ENCODE peak calls at places on chromosomes 6 and 20, in five cellular contexts. One of them, this sample, is unnamed.

GRCh38 chr6:139881728-139882211 is 507.3 kb upstream of the CITED2 start:
- DNase-seq in fibroblast of mammary gland: peak; percentile 55
- DNase-seq in cardiac muscle cell: peak; percentile 47
- DNase-seq in bronchial epithelial cell: peak; percentile 45
- DNase-seq in A549: peak; percentile 36
- DNase-seq in this sample: peak; percentile 81

GRCh38 chr6:11460001-11460668 is 77.4 kb upstream of the TMEM170B start:
- DNase-seq in fibroblast of mammary gland: peak; percentile 29
- DNase-seq in cardiac muscle cell: peak; percentile 56
- DNase-seq in bronchial epithelial cell: peak; percentile 80
- DNase-seq in A549: peak; percentile 34
- DNase-seq in this sample: no peak

GRCh38 chr6:146770965-146771735 is 172.4 kb downstream of the ADGB start:
- DNase-seq in fibroblast of mammary gland: no peak
- DNase-seq in cardiac muscle cell: peak; percentile 13
- DNase-seq in bronchial epithelial cell: no peak
- DNase-seq in A549: no peak
- DNase-seq in this sample: peak; percentile 57

GRCh38 chr6:43020847-43021246 is 576 bp upstream of the RRP36 start:
- DNase-seq in fibroblast of mammary gland: no peak
- DNase-seq in cardiac muscle cell: peak; percentile 40
- DNase-seq in bronchial epithelial cell: no peak
- DNase-seq in A549: no peak
- DNase-seq in this sample: no peak

GRCh38 chr6:117503211-117503610 is 20.7 kb downstream of the DCBLD1 start:
- DNase-seq in fibroblast of mammary gland: no peak
- DNase-seq in cardiac muscle cell: no peak
- DNase-seq in bronchial epithelial cell: peak; percentile 55
- DNase-seq in A549: no peak
- DNase-seq in this sample: no peak

GRCh38 chr6:7112741-7113313 is 5.1 kb downstream of the RREB1 start:
- DNase-seq in fibroblast of mammary gland: no peak
- DNase-seq in cardiac muscle cell: no peak
- DNase-seq in bronchial epithelial cell: peak; percentile 78
- DNase-seq in A549: peak; percentile 36
- DNase-seq in this sample: peak; percentile 66

GRCh38 chr6:42618686-42619085 is 54.9 kb downstream of the UBR2 start:
- DNase-seq in fibroblast of mammary gland: peak; percentile 94
- DNase-seq in cardiac muscle cell: peak; percentile 2
- DNase-seq in bronchial epithelial cell: peak; percentile 59
- DNase-seq in A549: no peak
- DNase-seq in this sample: no peak

GRCh38 chr6:50030777-50031562 is 9.2 kb upstream of the DEFB110 start:
- DNase-seq in fibroblast of mammary gland: peak; percentile 1
- DNase-seq in cardiac muscle cell: no peak
- DNase-seq in bronchial epithelial cell: peak; percentile 24
- DNase-seq in A549: peak; percentile 27
- DNase-seq in this sample: no peak

GRCh38 chr6:2127484-2127911 is 117.9 kb downstream of the GMDS start:
- DNase-seq in fibroblast of mammary gland: no peak
- DNase-seq in cardiac muscle cell: peak; percentile 88
- DNase-seq in bronchial epithelial cell: no peak
- DNase-seq in A549: no peak
- DNase-seq in this sample: no peak

GRCh38 chr6:7047966-7048365 is 59.8 kb upstream of the RREB1 start:
- DNase-seq in fibroblast of mammary gland: peak; percentile 10
- DNase-seq in cardiac muscle cell: peak; percentile 26
- DNase-seq in bronchial epithelial cell: peak; percentile 64
- DNase-seq in A549: peak; percentile 25
- DNase-seq in this sample: no peak

GRCh38 chr6:43052842-43053544 is 658 bp downstream of the CUL7 start:
- DNase-seq in fibroblast of mammary gland: no peak
- DNase-seq in cardiac muscle cell: peak; percentile 41
- DNase-seq in bronchial epithelial cell: no peak
- DNase-seq in A549: peak; percentile 17
- DNase-seq in this sample: peak; percentile 59

GRCh38 chr6:35710241-35710847 is 21.6 kb upstream of the FKBP5 start:
- DNase-seq in fibroblast of mammary gland: peak; percentile 57
- DNase-seq in cardiac muscle cell: no peak
- DNase-seq in bronchial epithelial cell: peak; percentile 92
- DNase-seq in A549: no peak
- DNase-seq in this sample: no peak

GRCh38 chr6:125471703-125472102 is 169.9 kb upstream of the HDDC2 start:
- DNase-seq in fibroblast of mammary gland: no peak
- DNase-seq in cardiac muscle cell: no peak
- DNase-seq in bronchial epithelial cell: no peak
- DNase-seq in A549: no peak
- DNase-seq in this sample: no peak

GRCh38 chr6:154962751-154963150 is 32.4 kb upstream of the TIAM2 start:
- DNase-seq in fibroblast of mammary gland: peak; percentile 83
- DNase-seq in cardiac muscle cell: peak; percentile 61
- DNase-seq in bronchial epithelial cell: peak; percentile 78
- DNase-seq in A549: peak; percentile 35
- DNase-seq in this sample: peak; percentile 8

GRCh38 chr6:73566954-73567591 is 46.2 kb upstream of the EEF1A1 start:
- DNase-seq in fibroblast of mammary gland: peak; percentile 87
- DNase-seq in cardiac muscle cell: peak; percentile 66
- DNase-seq in bronchial epithelial cell: peak; percentile 55
- DNase-seq in A549: peak; percentile 91
- DNase-seq in this sample: peak; percentile 91

GRCh38 chr20:58130156-58130555 is 98.3 kb downstream of the ANKRD60 start:
- DNase-seq in fibroblast of mammary gland: no peak
- DNase-seq in cardiac muscle cell: no peak
- DNase-seq in bronchial epithelial cell: no peak
- DNase-seq in A549: no peak
- DNase-seq in this sample: no peak

GRCh38 chr20:49303211-49303610 is 25.4 kb upstream of the ZNFX1 start:
- DNase-seq in fibroblast of mammary gland: peak; percentile 64
- DNase-seq in cardiac muscle cell: peak; percentile 77
- DNase-seq in bronchial epithelial cell: no peak
- DNase-seq in A549: no peak
- DNase-seq in this sample: no peak

GRCh38 chr6:99138445-99138844 is 190.7 kb upstream of the FBXL4 start:
- DNase-seq in fibroblast of mammary gland: no peak
- DNase-seq in cardiac muscle cell: no peak
- DNase-seq in bronchial epithelial cell: no peak
- DNase-seq in A549: no peak
- DNase-seq in this sample: no peak
- H3K4me3 ChIP-seq in fibroblast of mammary gland: no peak overlapping the region
- H3K4me3 ChIP-seq in cardiac muscle cell: no peak overlapping the region
- H3K4me3 ChIP-seq in bronchial epithelial cell: no peak overlapping the region
- H3K4me3 ChIP-seq in A549: no peak overlapping the region
- H3K4me3 ChIP-seq in this sample: no peak overlapping the region

GRCh38 chr6:64486952-64487351 is 851.4 kb downstream of the PHF3 start:
- DNase-seq in fibroblast of mammary gland: no peak
- DNase-seq in cardiac muscle cell: no peak
- DNase-seq in bronchial epithelial cell: no peak
- DNase-seq in A549: no peak
- DNase-seq in this sample: no peak
- H3K4me3 ChIP-seq in fibroblast of mammary gland: no peak overlapping the region
- H3K4me3 ChIP-seq in cardiac muscle cell: no peak overlapping the region
- H3K4me3 ChIP-seq in bronchial epithelial cell: no peak overlapping the region
- H3K4me3 ChIP-seq in A549: no peak overlapping the region
- H3K4me3 ChIP-seq in this sample: no peak overlapping the region

GRCh38 chr20:25059487-25059820 is 1.5 kb upstream of the ACSS1 start:
- DNase-seq in fibroblast of mammary gland: no peak
- DNase-seq in cardiac muscle cell: no peak
- DNase-seq in bronchial epithelial cell: no peak
- DNase-seq in A549: no peak
- DNase-seq in this sample: no peak
- H3K4me3 ChIP-seq in fibroblast of mammary gland: no peak overlapping the region
- H3K4me3 ChIP-seq in cardiac muscle cell: no peak overlapping the region
- H3K4me3 ChIP-seq in bronchial epithelial cell: no peak overlapping the region
- H3K4me3 ChIP-seq in A549: no peak overlapping the region
- H3K4me3 ChIP-seq in this sample: no peak overlapping the region

DNA sequence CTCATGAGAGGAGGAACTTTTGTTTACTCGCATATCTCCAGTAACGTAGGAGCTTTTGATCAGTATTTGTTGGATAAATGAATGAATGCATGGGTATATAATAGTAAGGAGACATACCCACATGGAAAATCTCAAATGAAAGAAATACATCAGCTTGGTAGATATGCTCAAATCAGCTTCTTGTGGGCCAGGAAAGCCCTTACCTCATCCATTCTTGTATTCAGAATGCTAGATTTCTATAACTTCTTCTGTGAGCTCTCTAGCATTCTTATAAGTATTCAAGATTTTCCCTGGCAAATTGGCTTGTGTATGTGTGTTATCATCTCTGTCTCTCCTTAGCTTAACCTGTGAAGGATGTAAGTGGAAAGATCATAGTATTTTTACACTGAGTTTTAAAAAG is 100.8 kb downstream of the OR2B2 start:
- DNase-seq in fibroblast of mammary gland: no peak
- DNase-seq in cardiac muscle cell: no peak
- DNase-seq in bronchial epithelial cell: no peak
- DNase-seq in A549: no peak
- DNase-seq in this sample: no peak
- H3K4me3 ChIP-seq in fibroblast of mammary gland: peak overlapping the region; percentile 75
- H3K4me3 ChIP-seq in cardiac muscle cell: peak overlapping the region; percentile 82
- H3K4me3 ChIP-seq in bronchial epithelial cell: peak overlapping the region; percentile 45
- H3K4me3 ChIP-seq in A549: peak overlapping the region; percentile 53
- H3K4me3 ChIP-seq in this sample: no peak overlapping the region

GRCh38 chr6:32664354-32664753 is 2.1 kb downstream of the HLA-DQB1 start:
- DNase-seq in fibroblast of mammary gland: no peak
- DNase-seq in cardiac muscle cell: no peak
- DNase-seq in bronchial epithelial cell: no peak
- DNase-seq in A549: no peak
- DNase-seq in this sample: no peak

GRCh38 chr6:32668226-32668747 is 1.8 kb upstream of the HLA-DQB1 start:
- DNase-seq in fibroblast of mammary gland: peak; percentile 6
- DNase-seq in cardiac muscle cell: peak; percentile 34
- DNase-seq in bronchial epithelial cell: peak; percentile 83
- DNase-seq in A549: no peak
- DNase-seq in this sample: peak; percentile 56

GRCh38 chr6:32665621-32666140 is 776 bp downstream of the HLA-DQB1 start:
- DNase-seq in fibroblast of mammary gland: no peak
- DNase-seq in cardiac muscle cell: no peak
- DNase-seq in bronchial epithelial cell: no peak
- DNase-seq in A549: no peak
- DNase-seq in this sample: no peak

GRCh38 chr6:32664827-32665362 is 1.6 kb downstream of the HLA-DQB1 start:
- DNase-seq in fibroblast of mammary gland: no peak
- DNase-seq in cardiac muscle cell: peak; percentile 4
- DNase-seq in bronchial epithelial cell: no peak
- DNase-seq in A549: no peak
- DNase-seq in this sample: no peak

GRCh38 chr6:32666420-32667300 is at the start of gene HLA-DQB1:
- DNase-seq in fibroblast of mammary gland: peak; percentile 38
- DNase-seq in cardiac muscle cell: peak; percentile 35
- DNase-seq in bronchial epithelial cell: peak; percentile 79
- DNase-seq in A549: peak; percentile 11
- DNase-seq in this sample: no peak
- H3K4me3 ChIP-seq in fibroblast of mammary gland: no peak within 1 kb of the TSS
- H3K4me3 ChIP-seq in cardiac muscle cell: peak within 1 kb of the TSS; percentile 28
- H3K4me3 ChIP-seq in bronchial epithelial cell: peak within 1 kb of the TSS; percentile 26
- H3K4me3 ChIP-seq in A549: no peak within 1 kb of the TSS
- H3K4me3 ChIP-seq in this sample: no peak within 1 kb of the TSS

GRCh38 chr6:151070666-151071065 is 169.1 kb upstream of the AKAP12 start:
- DNase-seq in fibroblast of mammary gland: peak; percentile 53
- DNase-seq in cardiac muscle cell: peak; percentile 67
- DNase-seq in bronchial epithelial cell: no peak
- DNase-seq in A549: peak; percentile 72
- DNase-seq in this sample: no peak
- H3K4me3 ChIP-seq in fibroblast of mammary gland: peak overlapping the region; percentile 14
- H3K4me3 ChIP-seq in cardiac muscle cell: no peak overlapping the region
- H3K4me3 ChIP-seq in bronchial epithelial cell: no peak overlapping the region
- H3K4me3 ChIP-seq in A549: peak overlapping the region; percentile 8
- H3K4me3 ChIP-seq in this sample: no peak overlapping the region

GRCh38 chr6:99348823-99349619 is 453 bp downstream of the FAXC start:
- DNase-seq in fibroblast of mammary gland: no peak
- DNase-seq in cardiac muscle cell: peak; percentile 5
- DNase-seq in bronchial epithelial cell: no peak
- DNase-seq in A549: no peak
- DNase-seq in this sample: peak; percentile 30
- H3K4me3 ChIP-seq in fibroblast of mammary gland: peak overlapping the region; percentile 50
- H3K4me3 ChIP-seq in cardiac muscle cell: peak overlapping the region; percentile 79
- H3K4me3 ChIP-seq in bronchial epithelial cell: peak overlapping the region; percentile 53
- H3K4me3 ChIP-seq in A549: peak overlapping the region; percentile 68
- H3K4me3 ChIP-seq in this sample: peak overlapping the region; percentile 31

DNA sequence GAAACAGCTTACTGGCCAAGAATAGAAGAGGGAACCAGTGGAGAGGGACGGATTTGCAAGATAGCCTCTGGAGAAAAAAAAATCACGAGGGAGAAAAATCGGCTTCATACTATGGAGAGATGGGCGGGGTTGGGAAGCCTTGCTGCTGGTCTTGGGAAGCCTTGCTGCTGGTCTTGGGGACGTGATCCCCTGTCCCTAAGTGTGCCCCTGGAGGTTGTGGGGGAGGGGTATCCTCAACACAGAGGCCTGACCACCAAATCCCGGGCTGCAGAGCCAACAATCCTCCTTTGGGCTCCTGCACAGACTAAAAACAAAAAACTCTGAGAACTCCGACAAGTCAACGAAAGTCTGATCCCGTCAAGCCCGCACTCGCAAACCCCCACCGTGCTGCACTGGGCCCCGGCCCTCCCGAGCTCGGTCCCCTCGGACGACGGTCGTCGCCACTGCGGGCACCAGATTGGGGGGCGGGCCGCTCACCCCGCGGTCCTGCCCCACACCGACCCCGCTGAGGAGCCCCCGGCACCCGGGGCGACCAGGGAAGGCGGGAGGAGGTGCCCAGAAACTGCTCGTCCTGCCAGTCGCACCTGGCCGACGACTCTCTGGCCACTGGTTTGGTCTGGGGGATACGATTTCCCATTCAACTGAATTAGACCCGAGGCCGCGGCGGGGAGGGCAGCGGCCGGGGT is 720 bp downstream of the MAP7 start:
- DNase-seq in fibroblast of mammary gland: no peak
- DNase-seq in cardiac muscle cell: no peak
- DNase-seq in bronchial epithelial cell: peak; percentile 44
- DNase-seq in A549: peak; percentile 49
- DNase-seq in this sample: peak; percentile 59
- H3K4me3 ChIP-seq in fibroblast of mammary gland: peak overlapping the region; percentile 37
- H3K4me3 ChIP-seq in cardiac muscle cell: peak overlapping the region; percentile 66
- H3K4me3 ChIP-seq in bronchial epithelial cell: peak overlapping the region; percentile 63
- H3K4me3 ChIP-seq in A549: peak overlapping the region; percentile 98
- H3K4me3 ChIP-seq in this sample: peak overlapping the region; percentile 66

DNA sequence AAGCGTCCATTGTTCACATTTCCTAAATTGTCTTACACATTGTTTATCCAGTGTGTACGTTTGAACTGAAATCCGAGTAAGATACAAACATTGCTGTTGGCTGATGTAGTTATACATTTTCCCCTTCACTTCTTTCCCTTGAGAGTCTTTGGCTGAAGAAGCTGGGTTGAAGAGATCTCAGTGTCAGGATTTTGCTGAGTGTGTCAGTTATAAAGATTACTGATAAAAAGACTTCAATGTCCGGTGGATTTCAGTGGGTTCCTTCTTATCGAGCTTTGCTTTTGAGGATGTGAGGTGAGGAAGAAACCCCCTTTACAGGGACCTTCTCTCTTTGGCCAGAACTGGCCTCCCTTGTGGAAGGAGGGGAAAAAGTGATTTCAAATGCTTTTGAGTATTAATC is 20.5 kb downstream of the RFPL4B start:
- DNase-seq in fibroblast of mammary gland: no peak
- DNase-seq in cardiac muscle cell: no peak
- DNase-seq in bronchial epithelial cell: no peak
- DNase-seq in A549: no peak
- DNase-seq in this sample: no peak
- H3K4me3 ChIP-seq in fibroblast of mammary gland: no peak overlapping the region
- H3K4me3 ChIP-seq in cardiac muscle cell: no peak overlapping the region
- H3K4me3 ChIP-seq in bronchial epithelial cell: no peak overlapping the region
- H3K4me3 ChIP-seq in A549: no peak overlapping the region
- H3K4me3 ChIP-seq in this sample: no peak overlapping the region

This sample was measured in mucosa of descending colon.